ENCODE peak calls at places on chromosome 1, in four cellular contexts. D is neural progenitor cell, C is MM.1S, M is PC-3. T is an unnamed sample. For H3K27me3 and H3K4me1, the result is how much of the 10 kb centered on the place peaks cover.

GRCh38 chr1:206672011-206672688 is 12.6 kb upstream of the MAPKAPK2 start:
- DNase-seq in M (no peak), C (no peak), D (peak), T (no peak)

GRCh38 chr1:226654046-226654445 is 85.0 kb downstream of the ITPKB start:
- DNase-seq in M (no peak), C (peak), D (peak), T (no peak)

GRCh38 chr1:160777486-160778089 is 18.4 kb upstream of the LY9 start:
- DNase-seq in M (peak), C (peak), D (peak), T (no peak)

GRCh38 chr1:48228156-48228555 is 5.6 kb downstream of the SLC5A9 start:
- DNase-seq in D (peak), C (no peak), M (no peak), T (no peak)

GRCh38 chr1:154328318-154329151 is 3.2 kb downstream of the ATP8B2 start:
- DNase-seq in D (peak), C (peak), M (peak), T (peak)

GRCh38 chr1:109620396-109620817 is 770 bp downstream of the AMPD2 start:
- DNase-seq in D (peak), M (peak), C (no peak), T (no peak)

GRCh38 chr1:30749691-30750583 is 7.6 kb downstream of the LAPTM5 start:
- DNase-seq in D (no peak), M (no peak), C (peak), T (peak)

GRCh38 chr1:6088956-6089355 is 43.3 kb downstream of the KCNAB2 start:
- DNase-seq in C (no peak), D (no peak), M (no peak), T (no peak)

GRCh38 chr1:155063550-155064108 is at the start of gene EFNA4:
- DNase-seq in D (peak), M (peak), C (peak), T (peak)

GRCh38 chr1:30126839-30127238 is 596.5 kb downstream of the MATN1 start:
- DNase-seq in D (no peak), C (no peak), M (no peak), T (no peak)

GRCh38 chr1:61445269-61445825 is 279.6 kb downstream of the TM2D1 start:
- DNase-seq in M (peak), D (no peak), C (no peak), T (no peak)

GRCh38 chr1:156523801-156524480 is 23.4 kb upstream of the MEF2D start:
- DNase-seq in M (no peak), C (no peak), D (no peak), T (no peak)

GRCh38 chr1:97093742-97094141 is 372.2 kb downstream of the PTBP2 start:
- DNase-seq in M (no peak), C (no peak), D (no peak), T (no peak)

GRCh38 chr1:246165826-246166709 is 341.0 kb downstream of the SMYD3 start:
- DNase-seq in D (no peak), M (no peak), C (no peak), T (no peak)

GRCh38 chr1:67700692-67701410 is 15.8 kb downstream of the GADD45A start:
- DNase-seq in C (no peak), M (peak), D (peak), T (no peak)

GRCh38 chr1:155048449-155049334 is 2.4 kb upstream of the ADAM15 start:
- DNase-seq in C (no peak), D (no peak), M (no peak), T (no peak)

GRCh38 chr1:212470059-212470458 is 37.3 kb downstream of the NENF start:
- DNase-seq in D (no peak), C (no peak), M (peak), T (no peak)

GRCh38 chr1:161223805-161224694 is 622 bp upstream of the APOA2 start:
- DNase-seq in D (no peak), M (no peak), C (no peak), T (no peak)

GRCh38 chr1:12438349-12438924 is 179.6 kb downstream of the DHRS3 start:
- DNase-seq in M (peak), D (no peak), C (no peak), T (no peak)

GRCh38 chr1:181541947-181542346 is 58.6 kb downstream of the CACNA1E start:
- DNase-seq in D (no peak), M (no peak), C (no peak), T (no peak)

GRCh38 chr1:1630191-1630964 is 1.6 kb upstream of the MMP23B start:
- DNase-seq in D (peak), M (no peak), C (peak), T (peak)

GRCh38 chr1:17759114-17759513 is 4.0 kb downstream of the ACTL8 start:
- DNase-seq in C (peak), M (no peak), D (no peak), T (no peak)

GRCh38 chr1:218568962-218569530 is 223.9 kb downstream of the TGFB2 start:
- DNase-seq in D (no peak), C (no peak), M (no peak), T (no peak)

GRCh38 chr1:39268112-39268581 is 63.7 kb downstream of the MACF1 start:
- DNase-seq in M (no peak), C (peak), D (peak), T (no peak)

GRCh38 chr1:220876511-220877347 is 2.5 kb upstream of the HLX start:
- DNase-seq in M (no peak), C (no peak), D (peak), T (no peak)

GRCh38 chr1:195376190-195376589 is 1232.0 kb downstream of the KCNT2 start:
- DNase-seq in M (peak), D (no peak), C (peak), T (no peak)

GRCh38 chr1:14149431-14149830 is 449.1 kb upstream of the KAZN start:
- DNase-seq in M (peak), D (no peak), C (no peak), T (no peak)

GRCh38 chr1:22661880-22662279 is 8.8 kb downstream of the C1QB start:
- DNase-seq in C (no peak), D (no peak), M (no peak), T (no peak)
- H3K27me3 ChIP-seq in C (half or more), D (under half), M (under half), T (under half)

GRCh38 chr1:55723001-55723400 is 507.8 kb upstream of the USP24 start:
- DNase-seq in C (no peak), M (no peak), D (no peak), T (no peak)

GRCh38 chr1:55716610-55717009 is 501.4 kb upstream of the USP24 start:
- DNase-seq in C (peak), M (no peak), D (no peak), T (no peak)

GRCh38 chr1:55718758-55719671 is 503.9 kb upstream of the USP24 start:
- DNase-seq in M (peak), D (no peak), C (no peak), T (no peak)

GRCh38 chr1:55717111-55717510 is 501.9 kb upstream of the USP24 start:
- DNase-seq in C (no peak), D (no peak), M (peak), T (no peak)

DNA sequence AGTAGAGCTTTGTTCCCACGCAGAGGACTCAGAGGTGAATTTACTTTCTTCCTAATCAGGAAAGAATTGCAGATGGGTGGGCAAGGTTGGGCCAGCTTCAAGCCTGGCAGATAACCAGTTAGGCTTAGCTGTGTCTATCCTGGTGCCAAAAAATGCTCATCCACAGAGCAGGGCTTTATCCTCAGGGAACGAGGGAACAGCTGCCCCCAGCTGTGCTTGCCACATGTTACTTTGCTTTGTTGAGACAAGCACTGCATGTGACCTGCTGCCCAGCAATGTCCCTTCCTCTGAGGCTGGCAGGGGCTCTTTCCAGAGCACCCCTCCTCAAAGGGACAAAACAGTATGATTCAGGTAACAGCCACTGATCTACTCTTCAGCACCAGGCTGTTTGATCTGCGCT is 505.1 kb upstream of the USP24 start:
- DNase-seq in C (no peak), D (peak), M (no peak), T (no peak)
- H3K4me1 ChIP-seq in C (under half), D (under half), M (under half), T (under half)

GRCh38 chr1:37752583-37753471 is 12.1 kb downstream of the EPHA10 start:
- DNase-seq in M (peak), C (peak), D (peak), T (no peak)

GRCh38 chr1:37752213-37752582 is 12.7 kb downstream of the EPHA10 start:
- DNase-seq in C (no peak), D (no peak), M (no peak), T (no peak)

GRCh38 chr1:37755951-37756350 is 9.0 kb downstream of the EPHA10 start:
- DNase-seq in D (no peak), C (no peak), M (no peak), T (no peak)

GRCh38 chr1:37753473-37754321 is 11.2 kb downstream of the EPHA10 start:
- DNase-seq in M (no peak), C (no peak), D (no peak), T (no peak)

DNA sequence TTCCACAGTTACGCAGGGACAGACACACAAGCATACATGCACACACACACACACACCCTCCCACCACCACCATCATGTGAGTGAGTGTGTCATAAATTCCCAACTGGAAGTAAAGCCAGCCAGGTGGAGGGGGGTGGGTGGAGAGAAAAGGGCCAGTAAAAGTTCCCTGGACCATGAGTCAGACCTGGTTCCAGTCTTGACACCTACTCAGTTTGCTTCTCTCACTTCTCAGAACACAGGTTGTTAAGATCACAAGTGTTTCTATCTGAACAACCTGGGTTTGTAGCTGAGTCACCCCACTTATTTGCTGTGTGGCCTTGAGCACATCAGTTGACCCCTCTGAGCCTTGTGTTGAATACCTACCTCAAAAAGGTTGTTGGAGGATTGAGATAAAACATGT is 9.6 kb downstream of the EPHA10 start:
- DNase-seq in C (no peak), D (no peak), M (peak), T (no peak)
- H3K27me3 ChIP-seq in C (under half), D (half or more), M (under half), T (under half)

DNA sequence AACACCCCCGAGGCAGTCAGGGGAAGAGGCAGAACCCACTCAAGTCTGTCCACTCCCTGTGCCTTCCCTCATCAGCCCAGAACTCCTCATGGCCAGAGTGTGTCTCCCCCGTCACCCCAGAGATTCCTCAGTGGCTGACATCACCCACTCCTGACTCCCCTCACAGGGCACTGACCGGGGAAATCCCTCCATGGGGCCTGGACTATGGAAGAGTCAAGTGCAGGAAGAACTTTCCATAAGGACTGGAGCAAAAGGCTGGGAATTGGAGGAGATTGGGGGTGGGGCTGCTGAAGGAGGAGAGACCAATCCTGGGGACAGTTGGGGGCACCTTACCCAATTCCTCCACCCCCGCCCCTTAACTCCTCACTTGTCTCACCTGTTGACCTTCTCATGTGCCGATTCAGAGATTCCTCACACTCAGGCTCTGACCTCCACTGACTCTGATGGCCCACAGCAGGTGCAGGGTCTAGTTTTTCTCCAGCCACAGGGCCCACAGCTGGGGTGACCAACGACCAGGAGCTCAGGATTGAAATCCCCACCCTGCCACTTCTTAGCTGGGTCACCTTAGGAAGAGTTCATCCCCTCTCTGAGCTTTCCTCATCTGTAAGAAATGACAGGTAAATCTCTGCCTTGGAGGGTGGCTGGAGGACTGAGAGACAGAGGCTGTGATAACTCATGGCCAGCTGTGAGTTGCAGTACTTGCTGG is 481 bp upstream of the EXTL1 start:
- DNase-seq in D (no peak), C (no peak), M (no peak), T (no peak)
- H3K4me1 ChIP-seq in D (under half), C (under half), M (under half), T (under half)

DNA sequence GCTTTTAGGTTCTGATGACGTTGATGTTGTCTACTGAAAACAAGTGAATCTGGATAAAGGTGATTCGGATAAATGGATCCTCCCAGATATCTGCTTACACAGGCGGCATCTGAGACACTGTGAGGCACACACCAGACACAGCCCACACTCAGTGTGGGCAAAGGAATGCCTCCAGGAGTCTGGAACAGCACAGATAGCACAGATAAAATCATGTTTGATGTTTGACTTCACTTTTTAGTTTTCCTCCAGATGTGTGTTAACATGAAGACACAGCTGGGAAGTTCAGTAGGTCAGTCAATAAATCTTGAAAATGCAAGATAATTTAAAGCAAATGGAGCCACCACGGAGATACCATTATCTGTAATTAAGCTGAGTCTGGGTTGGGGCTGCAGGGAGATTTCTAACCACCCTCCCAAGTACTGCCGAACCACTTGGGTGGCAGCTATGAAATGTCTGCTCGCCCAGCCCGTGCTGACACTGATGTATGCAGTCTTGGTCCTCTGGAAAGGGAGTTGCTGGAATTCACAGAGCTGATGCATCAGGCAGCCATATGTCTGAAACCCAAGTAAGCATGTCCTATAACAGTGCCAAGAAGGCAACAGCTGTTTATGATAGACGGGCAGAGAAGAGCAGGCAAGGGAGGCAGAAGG is 11.6 kb downstream of the CAPN9 start:
- DNase-seq in M (no peak), C (no peak), D (no peak), T (no peak)
- H3K27me3 ChIP-seq in M (under half), C (under half), D (under half), T (under half)

DNA sequence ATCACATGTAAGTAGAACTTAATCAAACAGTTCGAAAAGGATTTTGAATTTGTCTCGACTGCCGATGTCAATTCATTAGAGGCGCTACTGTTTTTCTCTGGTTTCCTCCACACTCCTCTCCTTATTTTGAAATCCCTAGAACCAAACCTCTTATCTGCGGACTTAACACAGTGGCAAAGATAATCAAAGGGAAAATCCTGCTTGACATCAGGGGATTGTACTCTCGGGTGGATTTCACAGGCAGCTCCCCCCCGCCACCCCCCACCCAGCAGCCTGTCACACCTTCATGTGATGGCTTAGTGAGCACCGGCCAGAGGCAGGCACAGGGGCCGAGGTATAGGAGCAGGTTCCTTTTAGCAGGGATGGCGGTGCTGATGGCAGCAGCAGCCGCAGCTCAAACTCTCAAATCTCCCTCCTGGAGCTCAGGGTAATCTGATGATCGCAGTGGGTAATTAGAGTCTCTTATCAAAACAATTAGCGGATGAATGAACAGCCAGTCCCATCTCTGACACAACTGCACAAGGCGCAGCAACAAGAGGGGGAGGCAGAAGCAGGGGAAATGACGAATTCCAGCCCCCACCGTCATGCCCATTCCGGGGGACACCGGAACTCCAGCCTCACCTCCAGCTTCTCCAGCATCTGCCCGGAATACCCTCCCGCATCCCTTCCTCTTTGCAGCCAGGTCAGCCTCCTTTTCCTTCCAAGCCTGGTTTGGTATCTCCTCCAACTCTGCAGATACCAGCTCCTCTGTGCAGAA is 80.3 kb downstream of the SSBP3 start:
- DNase-seq in M (no peak), C (no peak), D (no peak), T (no peak)
- H3K4me1 ChIP-seq in M (under half), C (under half), D (half or more), T (under half)

DNA sequence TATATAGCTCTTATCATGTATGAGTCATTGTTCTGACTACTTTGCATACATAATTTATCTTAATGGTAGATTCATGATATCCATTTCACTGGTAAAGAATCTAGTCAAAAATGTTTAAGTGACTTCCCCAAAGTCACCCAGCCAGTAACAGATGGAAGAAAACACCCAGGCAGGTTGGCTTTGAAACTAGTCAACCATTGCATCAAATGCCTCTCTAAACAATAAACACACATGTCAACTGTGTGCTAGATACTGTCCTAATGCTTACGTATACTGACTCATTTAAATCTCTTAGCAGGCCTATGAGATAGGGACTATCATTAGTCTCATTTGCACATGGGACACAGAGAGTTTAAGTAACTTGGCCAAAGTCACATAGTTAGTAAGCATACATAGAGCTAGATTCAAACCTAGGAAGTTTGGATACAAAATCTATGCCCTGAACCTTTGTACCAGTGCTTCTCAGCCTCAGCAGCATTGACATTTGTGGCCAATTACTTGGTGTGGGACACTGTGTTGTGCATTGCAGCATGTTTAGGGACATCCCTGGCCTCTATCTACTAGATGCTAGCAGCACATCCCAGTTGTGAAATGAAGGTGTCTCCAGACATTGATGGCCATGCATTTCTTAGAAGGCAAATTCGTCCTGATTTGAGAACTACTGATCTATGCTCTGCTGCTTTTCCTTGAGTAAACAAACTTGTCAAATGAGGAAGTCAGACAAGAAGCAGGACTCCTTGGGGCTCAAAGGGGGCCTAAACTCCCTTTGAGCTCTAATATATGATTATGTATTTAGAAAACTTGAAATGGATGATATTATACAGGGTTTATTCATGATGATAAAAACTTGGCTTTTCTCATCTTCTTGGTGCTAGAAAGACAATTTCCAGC is 316.3 kb downstream of the KCNH1 start:
- DNase-seq in C (no peak), M (no peak), D (no peak), T (no peak)
- H3K27me3 ChIP-seq in C (under half), M (under half), D (under half), T (under half)

T was measured in effector memory CD4-positive, alpha-beta T cell.